ENCODE peak calls at places on chromosomes 5 and 9, in four cellular contexts. One of them, this sample, is unnamed.

GRCh38 chr9:130129425-130130061 is 42.7 kb upstream of the NCS1 start:
- DNase-seq in H7: no peak
- DNase-seq in left lung: no peak
- DNase-seq in IMR-90: peak; percentile 90
- DNase-seq in this sample: no peak

GRCh38 chr5:96936431-96937221 is 746 bp downstream of the LNPEP start:
- DNase-seq in H7: peak; percentile 52
- DNase-seq in left lung: peak; percentile 52
- DNase-seq in IMR-90: peak; percentile 31
- DNase-seq in this sample: peak; percentile 69

GRCh38 chr5:66164044-66164790 is 20.1 kb downstream of the SREK1 start:
- DNase-seq in H7: no peak
- DNase-seq in left lung: no peak
- DNase-seq in IMR-90: peak; percentile 71
- DNase-seq in this sample: no peak

GRCh38 chr5:111548992-111549649 is 36.8 kb upstream of the STARD4 start:
- DNase-seq in H7: no peak
- DNase-seq in left lung: no peak
- DNase-seq in IMR-90: peak; percentile 38
- DNase-seq in this sample: no peak

GRCh38 chr9:112296929-112297328 is 36.5 kb downstream of the PTBP3 start:
- DNase-seq in H7: no peak
- DNase-seq in left lung: no peak
- DNase-seq in IMR-90: no peak
- DNase-seq in this sample: no peak

GRCh38 chr9:8852301-8852864 is 1052.8 kb upstream of the DMAC1 start:
- DNase-seq in H7: no peak
- DNase-seq in left lung: no peak
- DNase-seq in IMR-90: no peak
- DNase-seq in this sample: no peak

GRCh38 chr5:145978672-145979071 is 42.3 kb downstream of the SH3RF2 start:
- DNase-seq in H7: no peak
- DNase-seq in left lung: no peak
- DNase-seq in IMR-90: no peak
- DNase-seq in this sample: no peak

GRCh38 chr9:98317134-98317857 is 61.8 kb upstream of the TBC1D2 start:
- DNase-seq in H7: no peak
- DNase-seq in left lung: no peak
- DNase-seq in IMR-90: peak; percentile 86
- DNase-seq in this sample: no peak

GRCh38 chr9:10009401-10009800 is 603.4 kb downstream of the PTPRD start:
- DNase-seq in H7: no peak
- DNase-seq in left lung: no peak
- DNase-seq in IMR-90: no peak
- DNase-seq in this sample: no peak

GRCh38 chr5:180786398-180787005 is 16.1 kb downstream of the MGAT1 start:
- DNase-seq in H7: peak; percentile 32
- DNase-seq in left lung: no peak
- DNase-seq in IMR-90: no peak
- DNase-seq in this sample: no peak

GRCh38 chr9:95874989-95875304 is 544 bp upstream of the ERCC6L2 start:
- DNase-seq in H7: no peak
- DNase-seq in left lung: peak; percentile 74
- DNase-seq in IMR-90: no peak
- DNase-seq in this sample: peak; percentile 11

GRCh38 chr5:100043475-100043874 is 491.7 kb upstream of the FAM174A start:
- DNase-seq in H7: no peak
- DNase-seq in left lung: no peak
- DNase-seq in IMR-90: no peak
- DNase-seq in this sample: no peak

GRCh38 chr5:155017610-155018009 is 4.1 kb downstream of the KIF4B start:
- DNase-seq in H7: no peak
- DNase-seq in left lung: no peak
- DNase-seq in IMR-90: no peak
- DNase-seq in this sample: no peak

GRCh38 chr9:120850315-120850714 is 7.6 kb upstream of the PSMD5 start:
- DNase-seq in H7: no peak
- DNase-seq in left lung: no peak
- DNase-seq in IMR-90: no peak
- DNase-seq in this sample: no peak

GRCh38 chr9:33154368-33154767 is 12.8 kb downstream of the B4GALT1 start:
- DNase-seq in H7: no peak
- DNase-seq in left lung: no peak
- DNase-seq in IMR-90: no peak
- DNase-seq in this sample: no peak

GRCh38 chr5:94218374-94218773 is 400.0 kb downstream of the KIAA0825 start:
- DNase-seq in H7: no peak
- DNase-seq in left lung: no peak
- DNase-seq in IMR-90: peak; percentile 86
- DNase-seq in this sample: no peak

GRCh38 chr9:112705773-112706427 is 12.0 kb downstream of the INIP start:
- DNase-seq in H7: peak; percentile 44
- DNase-seq in left lung: no peak
- DNase-seq in IMR-90: peak; percentile 36
- DNase-seq in this sample: no peak

GRCh38 chr5:118007262-118007661 is 981.1 kb downstream of the DTWD2 start:
- DNase-seq in H7: no peak
- DNase-seq in left lung: no peak
- DNase-seq in IMR-90: peak; percentile 4
- DNase-seq in this sample: no peak

GRCh38 chr5:174309131-174309845 is 263.8 kb downstream of the NSG2 start:
- DNase-seq in H7: peak; percentile 21
- DNase-seq in left lung: no peak
- DNase-seq in IMR-90: no peak
- DNase-seq in this sample: peak; percentile 53
- H3K27me3 ChIP-seq in H7: peaks cover 18% of the 10 kb centered on the region
- H3K27me3 ChIP-seq in left lung: peaks cover 48% of the 10 kb centered on the region
- H3K27me3 ChIP-seq in IMR-90: peaks cover 8% of the 10 kb centered on the region
- H3K27me3 ChIP-seq in this sample: no peaks in the 10 kb centered on the region

GRCh38 chr5:135027318-135027698 is 6.7 kb downstream of the PITX1 start:
- DNase-seq in H7: peak; percentile 86
- DNase-seq in left lung: no peak
- DNase-seq in IMR-90: no peak
- DNase-seq in this sample: no peak
- H3K27me3 ChIP-seq in H7: peaks cover 74% of the 10 kb centered on the region
- H3K27me3 ChIP-seq in left lung: peaks cover 96% of the 10 kb centered on the region
- H3K27me3 ChIP-seq in IMR-90: no peaks in the 10 kb centered on the region
- H3K27me3 ChIP-seq in this sample: peaks cover 23% of the 10 kb centered on the region

GRCh38 chr5:129306725-129307124 is 153.4 kb upstream of the ADAMTS19 start:
- DNase-seq in H7: no peak
- DNase-seq in left lung: no peak
- DNase-seq in IMR-90: no peak
- DNase-seq in this sample: no peak
- H3K27me3 ChIP-seq in H7: no peaks in the 10 kb centered on the region
- H3K27me3 ChIP-seq in left lung: no peaks in the 10 kb centered on the region
- H3K27me3 ChIP-seq in IMR-90: no peaks in the 10 kb centered on the region
- H3K27me3 ChIP-seq in this sample: no peaks in the 10 kb centered on the region

GRCh38 chr9:136133959-136134484 is 15.3 kb upstream of the TMEM250 start:
- DNase-seq in H7: no peak
- DNase-seq in left lung: no peak
- DNase-seq in IMR-90: no peak
- DNase-seq in this sample: no peak
- H3K27me3 ChIP-seq in H7: peaks cover 13% of the 10 kb centered on the region
- H3K27me3 ChIP-seq in left lung: peaks cover 96% of the 10 kb centered on the region
- H3K27me3 ChIP-seq in IMR-90: peaks cover 83% of the 10 kb centered on the region
- H3K27me3 ChIP-seq in this sample: peaks cover 18% of the 10 kb centered on the region

GRCh38 chr5:115815693-115816225 is 700 bp downstream of the CDO1 start:
- DNase-seq in H7: peak; percentile 61
- DNase-seq in left lung: no peak
- DNase-seq in IMR-90: no peak
- DNase-seq in this sample: no peak
- H3K27me3 ChIP-seq in H7: peaks cover 41% of the 10 kb centered on the region
- H3K27me3 ChIP-seq in left lung: peaks cover 78% of the 10 kb centered on the region
- H3K27me3 ChIP-seq in IMR-90: peaks cover 25% of the 10 kb centered on the region
- H3K27me3 ChIP-seq in this sample: no peaks in the 10 kb centered on the region

DNA sequence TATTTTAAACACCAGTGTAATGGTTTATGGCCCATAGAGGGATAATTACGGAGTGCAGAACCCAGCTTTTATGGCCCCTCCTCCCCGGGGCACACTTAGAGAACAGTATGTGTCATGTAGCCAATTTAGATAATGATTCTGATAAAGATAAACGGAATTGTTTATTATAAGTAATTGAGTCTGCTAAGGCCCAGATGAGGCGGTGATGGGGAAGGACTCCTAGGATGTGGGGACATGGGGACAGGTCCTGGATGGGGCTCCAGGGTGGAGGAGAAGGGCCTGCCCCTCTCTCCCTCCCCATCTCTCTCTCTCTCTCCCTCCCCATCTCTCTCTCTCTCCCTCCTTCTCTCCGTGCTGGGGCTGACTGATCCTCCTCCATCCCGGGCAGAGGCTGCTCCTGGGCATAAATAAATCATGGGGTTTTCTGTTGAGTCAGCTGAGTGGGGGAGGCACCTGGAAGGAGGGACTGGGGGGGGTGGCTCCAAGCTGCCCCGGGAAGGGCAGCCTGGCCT is 37.2 kb downstream of the LMX1B start:
- DNase-seq in H7: no peak
- DNase-seq in left lung: no peak
- DNase-seq in IMR-90: no peak
- DNase-seq in this sample: no peak
- H3K27me3 ChIP-seq in H7: no peaks in the 10 kb centered on the region
- H3K27me3 ChIP-seq in left lung: peaks cover 92% of the 10 kb centered on the region
- H3K27me3 ChIP-seq in IMR-90: peaks cover 95% of the 10 kb centered on the region
- H3K27me3 ChIP-seq in this sample: no peaks in the 10 kb centered on the region

DNA sequence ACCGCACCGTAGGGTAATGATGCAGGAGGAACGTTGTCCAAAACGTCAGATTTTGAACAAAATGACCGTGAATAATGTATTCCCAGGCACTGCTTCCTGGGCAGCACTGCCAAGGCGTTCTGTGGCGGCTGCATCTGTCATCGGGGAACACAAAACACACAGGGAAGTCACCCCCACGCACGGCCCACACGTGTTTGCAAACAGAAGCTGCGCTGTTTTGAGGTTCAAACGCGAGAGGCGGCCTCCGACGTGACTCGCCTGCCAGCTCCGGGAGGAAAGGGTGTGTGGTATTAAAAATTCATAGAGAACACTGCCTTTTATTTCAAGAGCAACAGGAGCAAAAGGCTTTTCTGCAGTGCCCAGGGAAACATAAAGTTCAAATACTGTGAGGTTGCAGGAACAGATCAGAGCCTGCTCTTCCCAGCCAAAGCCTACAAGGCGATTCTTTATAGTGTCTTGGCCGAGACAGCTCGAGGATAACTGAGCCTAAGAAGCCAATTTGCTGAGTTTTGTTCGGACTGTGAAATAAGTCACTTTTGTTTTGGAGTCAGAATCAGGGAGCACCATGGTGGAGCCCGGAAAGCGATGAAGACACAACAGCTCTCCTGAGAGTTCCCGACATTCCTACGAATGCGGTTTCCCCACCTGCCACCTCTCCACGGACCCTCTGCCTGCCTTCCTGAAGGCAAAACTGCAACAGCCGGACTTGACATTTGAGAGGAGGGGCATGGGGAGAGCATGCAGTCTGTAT is 115.3 kb upstream of the IRX2 start:
- DNase-seq in H7: no peak
- DNase-seq in left lung: no peak
- DNase-seq in IMR-90: no peak
- DNase-seq in this sample: no peak
- H3K27me3 ChIP-seq in H7: no peaks in the 10 kb centered on the region
- H3K27me3 ChIP-seq in left lung: no peaks in the 10 kb centered on the region
- H3K27me3 ChIP-seq in IMR-90: no peaks in the 10 kb centered on the region
- H3K27me3 ChIP-seq in this sample: no peaks in the 10 kb centered on the region